ENCODE peak calls at places on chromosomes 6 and 20, in eight cellular contexts. R, A, X, I, G, Z, B and M are unnamed samples.

GRCh38 chr6:99592900-99593299 is 13.7 kb upstream of the PRDM13 start:
- DNase-seq in R (peak), A (peak), X (peak), I (no peak), G (no peak), Z (no peak), B (no peak), M (no peak)

GRCh38 chr6:156262014-156262413 is 515.2 kb upstream of the ARID1B start:
- DNase-seq in R (no peak), A (no peak), X (no peak), I (no peak), G (no peak), Z (no peak), B (no peak), M (no peak)

GRCh38 chr6:136365781-136366354 is 76.2 kb upstream of the BCLAF1 start:
- DNase-seq in R (no peak), A (no peak), X (no peak), I (peak), G (no peak), Z (peak), B (no peak), M (no peak)

GRCh38 chr20:24998121-24998520 is 5.6 kb upstream of the APMAP start:
- DNase-seq in R (no peak), A (no peak), X (no peak), I (no peak), G (no peak), Z (no peak), B (peak), M (no peak)

GRCh38 chr6:158972241-158973233 is 27.5 kb downstream of the RSPH3 start:
- DNase-seq in R (peak), A (peak), X (peak), I (no peak), G (peak), Z (no peak), B (no peak), M (no peak)

GRCh38 chr6:84615113-84615850 is 149.1 kb downstream of the TBX18 start:
- DNase-seq in R (peak), A (no peak), X (peak), I (no peak), G (no peak), Z (no peak), B (no peak), M (no peak)

GRCh38 chr6:15551798-15552197 is 111.0 kb downstream of the DTNBP1 start:
- DNase-seq in R (peak), A (peak), X (no peak), I (peak), G (no peak), Z (peak), B (no peak), M (no peak)

GRCh38 chr6:73694711-73695411 is 1.1 kb upstream of the CD109 start:
- DNase-seq in R (peak), A (peak), X (peak), I (no peak), G (no peak), Z (no peak), B (no peak), M (no peak)

GRCh38 chr20:33474097-33474846 is 15.6 kb upstream of the CBFA2T2 start:
- DNase-seq in R (no peak), A (no peak), X (no peak), I (no peak), G (no peak), Z (no peak), B (no peak), M (no peak)

GRCh38 chr6:16319813-16320532 is 81.6 kb downstream of the GMPR start:
- DNase-seq in R (peak), A (peak), X (peak), I (peak), G (peak), Z (peak), B (no peak), M (no peak)

GRCh38 chr6:104625536-104625935 is 234.2 kb downstream of the HACE1 start:
- DNase-seq in R (peak), A (peak), X (peak), I (no peak), G (no peak), Z (no peak), B (peak), M (no peak)

GRCh38 chr6:104617541-104618072 is 242.1 kb downstream of the HACE1 start:
- DNase-seq in R (no peak), A (no peak), X (no peak), I (no peak), G (no peak), Z (no peak), B (no peak), M (no peak)

GRCh38 chr6:104623052-104623690 is 236.5 kb downstream of the HACE1 start:
- DNase-seq in R (no peak), A (no peak), X (no peak), I (no peak), G (no peak), Z (no peak), B (peak), M (no peak)
- TF ChIP-seq CTCF in R (no peak), A (peak), X (no peak), I (no peak), G (no peak), Z (no peak), B (peak), M (no peak)

GRCh38 chr6:166704171-166704570 is 77.1 kb upstream of the RPS6KA2 start:
- DNase-seq in R (no peak), A (no peak), X (no peak), I (no peak), G (no peak), Z (no peak), B (no peak), M (no peak)

GRCh38 chr6:166705070-166705469 is 78.0 kb upstream of the RPS6KA2 start:
- DNase-seq in R (peak), A (peak), X (peak), I (no peak), G (no peak), Z (no peak), B (no peak), M (no peak)

GRCh38 chr6:166708466-166708865 is 81.4 kb upstream of the RPS6KA2 start:
- DNase-seq in R (no peak), A (no peak), X (no peak), I (no peak), G (no peak), Z (peak), B (no peak), M (no peak)

GRCh38 chr6:166710084-166710483 is 83.0 kb upstream of the RPS6KA2 start:
- DNase-seq in R (no peak), A (no peak), X (no peak), I (no peak), G (no peak), Z (no peak), B (no peak), M (no peak)

GRCh38 chr6:166707045-166707444 is 80.0 kb upstream of the RPS6KA2 start:
- DNase-seq in R (peak), A (peak), X (peak), I (peak), G (no peak), Z (peak), B (peak), M (no peak)
- TF ChIP-seq CTCF in R (peak), A (peak), X (peak), I (peak), G (peak), Z (peak), B (peak), M (no peak)

GRCh38 chr6:31586013-31586412 is at the start of gene LST1:
- DNase-seq in R (peak), A (peak), X (no peak), I (peak), G (no peak), Z (peak), B (no peak), M (no peak)

GRCh38 chr6:31582230-31582601 is at the start of gene LTB:
- DNase-seq in R (no peak), A (no peak), X (no peak), I (no peak), G (no peak), Z (peak), B (no peak), M (peak)

GRCh38 chr6:31586596-31586995 is 519 bp downstream of the LST1 start:
- DNase-seq in R (no peak), A (no peak), X (no peak), I (no peak), G (no peak), Z (peak), B (no peak), M (peak)

GRCh38 chr6:31587791-31588777 is 2.0 kb downstream of the LST1 start:
- DNase-seq in R (no peak), A (no peak), X (no peak), I (no peak), G (no peak), Z (no peak), B (no peak), M (no peak)

GRCh38 chr6:31585531-31585930 is 546 bp upstream of the LST1 start:
- DNase-seq in R (no peak), A (no peak), X (no peak), I (no peak), G (peak), Z (no peak), B (peak), M (no peak)
- TF ChIP-seq CTCF in R (peak), A (peak), X (peak), I (peak), G (no peak), Z (peak), B (peak), M (no peak)

GRCh38 chr6:28634406-28634757 is 108.7 kb downstream of the GPX5 start:
- DNase-seq in R (no peak), A (no peak), X (no peak), I (no peak), G (no peak), Z (no peak), B (no peak), M (no peak)

GRCh38 chr6:28633445-28634215 is 107.9 kb downstream of the GPX5 start:
- DNase-seq in R (no peak), A (no peak), X (no peak), I (no peak), G (no peak), Z (no peak), B (peak), M (no peak)

GRCh38 chr6:28632326-28632851 is 106.7 kb downstream of the GPX5 start:
- DNase-seq in R (no peak), A (no peak), X (no peak), I (no peak), G (no peak), Z (no peak), B (no peak), M (no peak)

GRCh38 chr6:28635547-28636158 is 110.0 kb downstream of the GPX5 start:
- DNase-seq in R (no peak), A (no peak), X (no peak), I (no peak), G (no peak), Z (no peak), B (peak), M (no peak)

GRCh38 chr6:28634758-28635546 is 109.3 kb downstream of the GPX5 start:
- DNase-seq in R (no peak), A (peak), X (peak), I (no peak), G (no peak), Z (no peak), B (peak), M (no peak)
- TF ChIP-seq CTCF in R (no peak), A (no peak), X (no peak), I (no peak), G (no peak), Z (no peak), B (no peak), M (no peak)

DNA sequence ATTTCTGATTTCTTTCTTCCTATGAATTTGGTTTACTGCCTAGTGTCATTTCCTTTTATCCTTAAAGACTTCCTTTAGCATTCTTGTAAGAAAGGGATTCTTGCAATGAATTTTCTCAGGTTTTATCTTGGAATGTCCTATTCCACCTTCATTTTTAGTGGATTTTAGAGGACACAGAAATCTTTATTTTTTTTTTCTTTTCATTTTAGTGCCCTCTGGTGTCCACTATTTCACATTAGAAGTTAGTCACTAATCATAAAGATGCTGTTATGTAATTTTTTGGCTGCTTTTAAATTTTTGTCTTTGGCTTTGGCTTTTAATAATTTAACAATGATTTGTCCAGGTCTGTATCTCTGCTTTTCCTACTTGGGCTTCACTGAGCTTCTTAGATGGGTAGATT is 28.1 kb downstream of the LMBRD1 start:
- DNase-seq in R (peak), A (peak), X (peak), I (no peak), G (no peak), Z (no peak), B (no peak), M (no peak)
- TF ChIP-seq CTCF in R (peak), A (peak), X (peak), I (no peak), G (no peak), Z (no peak), B (peak), M (no peak)

GRCh38 chr20:62407221-62407992 is at the start of gene CABLES2:
- DNase-seq in R (peak), A (peak), X (peak), I (peak), G (peak), Z (peak), B (peak), M (peak)
- TF ChIP-seq CTCF in R (no peak), A (no peak), X (no peak), I (no peak), G (no peak), Z (peak), B (no peak), M (no peak)

DNA sequence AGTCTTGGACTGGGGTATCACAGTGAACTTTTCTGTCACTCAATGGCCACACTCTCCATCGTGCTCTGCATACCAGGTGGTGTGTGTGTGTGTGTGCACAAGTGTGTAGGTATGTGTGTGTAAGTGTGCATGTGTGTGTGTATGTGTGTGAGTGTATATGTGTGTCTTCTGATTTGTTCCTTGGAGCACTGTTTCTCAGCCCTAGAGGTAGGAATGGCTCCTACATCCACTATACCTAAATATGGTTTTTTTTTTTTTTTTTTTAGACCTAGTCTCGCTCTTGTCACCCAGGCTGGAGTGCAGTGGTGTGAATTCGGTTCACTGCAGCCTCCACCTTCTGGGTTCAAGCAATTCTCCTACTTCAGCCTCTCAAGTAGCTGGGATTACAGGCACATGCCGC is 236.6 kb downstream of the PHF3 start:
- DNase-seq in R (no peak), A (no peak), X (no peak), I (no peak), G (no peak), Z (no peak), B (no peak), M (no peak)
- TF ChIP-seq CTCF in R (peak), A (no peak), X (peak), I (no peak), G (no peak), Z (no peak), B (no peak), M (no peak)